ENCODE peak calls at places on chromosomes 4 and X, in seven cellular contexts. Y is astrocyte, U is retinal pigment epithelial cell, I is fibroblast of lung, Z is endothelial cell of umbilical vein, P is GM12865, N is AG04450. K is an unnamed sample.

GRCh38 chrX:23694606-23695005 is 27.3 kb downstream of the PRDX4 start:
- DNase-seq in Z (peak; percentile 42), Y (peak; percentile 19), U (peak; percentile 4), P (peak; percentile 63), N (peak; percentile 16), I (peak; percentile 62), K (peak; percentile 52)

GRCh38 chr4:176988226-176988625 is 195.5 kb upstream of the VEGFC start:
- DNase-seq in U (peak; percentile 62), P (no peak), Z (peak; percentile 92), Y (peak; percentile 92), N (peak; percentile 82), I (peak; percentile 92), K (peak; percentile 90)

GRCh38 chr4:149084128-149084527 is 641.9 kb upstream of the NR3C2 start:
- DNase-seq in U (no peak), P (no peak), Y (no peak), N (no peak), I (no peak), Z (no peak), K (no peak)

GRCh38 chr4:2689825-2690700 is 66.1 kb downstream of the TNIP2 start:
- DNase-seq in N (no peak), Z (no peak), P (peak; percentile 85), I (no peak), Y (no peak), U (peak; percentile 63), K (no peak)

GRCh38 chr4:142091085-142091513 is 454.7 kb downstream of the IL15 start:
- DNase-seq in I (peak; percentile 99), N (peak; percentile 78), Y (peak; percentile 99), Z (peak; percentile 97), U (peak; percentile 95), P (no peak), K (peak; percentile 100)

GRCh38 chrX:52363247-52363883 is 5.5 kb upstream of the XAGE2 start:
- DNase-seq in P (no peak), U (peak; percentile 4), Z (peak; percentile 20), I (peak; percentile 12), N (no peak), Y (no peak), K (no peak)

GRCh38 chr4:168362025-168362401 is 43.5 kb upstream of the DDX60 start:
- DNase-seq in N (no peak), Z (no peak), U (no peak), Y (no peak), P (no peak), I (no peak), K (no peak)

GRCh38 chrX:129748265-129748664 is 9.5 kb downstream of the XPNPEP2 start:
- DNase-seq in Y (peak; percentile 87), P (no peak), Z (no peak), N (no peak), U (no peak), I (peak; percentile 96), K (peak; percentile 93)

GRCh38 chr4:41572414-41572986 is 34.5 kb downstream of the LIMCH1 start:
- DNase-seq in P (no peak), N (no peak), Z (peak; percentile 26), I (no peak), U (no peak), Y (no peak), K (no peak)

DNA sequence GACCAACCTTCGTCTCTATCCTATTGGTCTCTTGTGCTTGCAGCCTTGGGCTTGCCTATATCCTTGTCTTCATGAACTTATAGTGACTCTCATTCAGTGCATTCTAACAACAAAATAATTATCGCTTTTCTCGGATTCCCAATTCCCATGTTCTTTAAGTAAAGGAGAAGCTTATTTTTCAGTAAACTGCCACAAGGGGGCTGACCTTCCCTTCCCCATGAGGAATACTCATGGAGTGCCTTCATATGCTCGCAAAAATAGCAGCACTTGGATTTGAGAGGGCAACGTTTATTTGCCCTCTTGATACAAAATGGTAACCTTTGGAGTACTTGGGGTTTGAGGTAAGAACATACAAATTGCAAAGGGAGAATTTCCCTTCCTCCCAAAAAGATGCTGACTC is 183.2 kb upstream of the TENT5D start:
- DNase-seq in U (no peak), Y (no peak), N (no peak), P (no peak), I (no peak), Z (no peak), K (no peak)
- TF ChIP-seq CTCF in U (no peak), Y (no peak), N (no peak), P (no peak), I (no peak), Z (no peak), K (no peak)

GRCh38 chr4:37455301-37456062 is 210.9 kb downstream of the NWD2 start:
- DNase-seq in P (no peak), Y (no peak), N (no peak), Z (no peak), U (no peak), I (no peak), K (no peak)

GRCh38 chr4:37453361-37454262 is 209.1 kb downstream of the NWD2 start:
- DNase-seq in Z (peak; percentile 39), P (peak; percentile 34), N (no peak), I (peak; percentile 17), Y (peak; percentile 8), U (no peak), K (no peak)

GRCh38 chr4:37453004-37453360 is 208.4 kb downstream of the NWD2 start:
- DNase-seq in Y (peak; percentile 63), U (peak; percentile 46), Z (peak; percentile 68), I (peak; percentile 53), N (no peak), P (peak; percentile 78), K (peak; percentile 29)

GRCh38 chr4:37451646-37452045 is 207.1 kb downstream of the NWD2 start:
- DNase-seq in U (no peak), Y (no peak), Z (no peak), I (no peak), N (no peak), P (no peak), K (no peak)

GRCh38 chr4:37454263-37454800 is 209.8 kb downstream of the NWD2 start:
- DNase-seq in Y (no peak), U (no peak), P (no peak), Z (no peak), N (no peak), I (no peak), K (no peak)
- H3K4me3 ChIP-seq in Y (peak overlapping the region; percentile 5), U (peak overlapping the region; percentile 44), P (no peak overlapping the region), Z (no peak overlapping the region), N (no peak overlapping the region), I (no peak overlapping the region), K (no peak overlapping the region)

GRCh38 chrX:13223868-13224555 is 95.8 kb downstream of the ATXN3L start:
- DNase-seq in Y (peak; percentile 92), Z (peak; percentile 91), P (no peak), N (peak; percentile 55), I (peak; percentile 81), U (peak; percentile 86), K (peak; percentile 87)
- TF ChIP-seq CTCF in Y (no peak), Z (peak; percentile 14), P (no peak), N (no peak), I (no peak), U (peak; percentile 20), K (no peak)

GRCh38 chr4:158125325-158125724 is 47.5 kb downstream of the GASK1B start:
- DNase-seq in U (no peak), Y (no peak), P (no peak), I (no peak), Z (no peak), N (no peak), K (no peak)
- H3K4me3 ChIP-seq in U (no peak overlapping the region), Y (no peak overlapping the region), P (no peak overlapping the region), I (no peak overlapping the region), Z (no peak overlapping the region), N (no peak overlapping the region), K (no peak overlapping the region)

GRCh38 chr4:69818060-69818639 is 41.8 kb downstream of the SULT1E1 start:
- DNase-seq in U (no peak), P (no peak), Z (no peak), Y (no peak), N (no peak), I (no peak), K (no peak)
- TF ChIP-seq CTCF in U (no peak), P (no peak), Z (no peak), Y (no peak), N (no peak), I (no peak), K (no peak)

GRCh38 chr4:153570228-153570973 is 104.2 kb downstream of the TMEM131L start:
- DNase-seq in P (peak; percentile 51), U (no peak), Z (no peak), I (no peak), N (no peak), Y (no peak), K (no peak)
- H3K4me3 ChIP-seq in P (no peak overlapping the region), U (no peak overlapping the region), Z (no peak overlapping the region), I (no peak overlapping the region), N (no peak overlapping the region), Y (no peak overlapping the region), K (no peak overlapping the region)

DNA sequence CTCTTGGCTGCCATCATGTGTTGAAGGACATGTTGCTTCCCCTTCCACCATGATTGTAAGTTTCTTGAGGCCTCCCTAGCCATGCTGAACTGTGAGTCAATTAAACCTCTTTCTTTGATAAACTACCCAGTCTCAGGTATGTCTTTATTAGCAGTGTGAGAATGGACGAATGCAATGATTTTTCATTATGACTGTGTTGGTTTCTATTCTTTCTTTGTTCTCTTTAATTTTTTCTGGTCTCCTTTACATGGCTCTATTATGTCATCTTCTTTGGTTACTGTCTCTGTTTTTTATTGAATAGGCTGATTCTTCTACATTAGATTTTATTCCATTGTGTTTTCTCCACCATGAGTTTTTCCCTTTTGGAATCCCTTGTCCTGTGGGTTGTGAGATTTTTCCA is 840.6 kb downstream of the TRAM1L1 start:
- DNase-seq in I (no peak), N (no peak), Z (no peak), P (no peak), U (no peak), Y (no peak), K (no peak)
- TF ChIP-seq CTCF in I (no peak), N (no peak), Z (no peak), P (no peak), U (no peak), Y (no peak), K (no peak)

DNA sequence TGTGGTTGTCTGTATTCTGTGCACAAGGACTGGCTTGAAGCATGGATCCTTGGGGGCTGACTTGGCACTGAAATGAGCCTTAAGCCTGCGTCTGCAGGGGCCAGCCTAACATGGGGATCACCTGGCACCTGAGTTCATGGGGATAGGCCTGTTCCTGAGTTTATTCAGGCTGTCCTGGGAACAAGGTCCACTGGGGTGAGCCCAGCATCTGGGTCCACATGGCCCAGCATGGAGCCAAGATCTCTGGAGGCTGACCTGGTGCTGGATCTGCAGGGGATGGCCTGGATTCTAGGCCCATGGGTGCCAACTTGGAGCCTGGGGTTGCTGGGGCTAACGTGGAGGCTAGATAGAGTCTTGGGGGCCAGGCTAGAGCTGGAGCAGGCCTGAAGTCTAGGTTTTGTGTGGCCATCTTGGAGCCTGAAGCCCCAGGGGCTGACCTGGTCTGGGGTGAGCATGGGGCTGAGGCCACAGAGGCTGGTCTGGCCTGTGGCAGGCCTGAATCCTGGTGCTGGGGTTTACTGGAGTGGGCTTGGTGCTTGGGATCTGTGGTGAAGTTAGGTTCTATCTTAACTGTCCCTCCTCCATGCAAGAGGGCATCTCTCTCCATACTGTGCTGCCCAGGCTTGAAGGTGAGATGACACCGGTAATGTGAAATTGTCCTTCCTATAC is 652 bp upstream of the KLKB1 start:
- DNase-seq in P (no peak), I (no peak), Z (no peak), Y (no peak), N (no peak), U (no peak), K (no peak)
- H3K4me3 ChIP-seq in P (no peak overlapping the region), I (no peak overlapping the region), Z (no peak overlapping the region), Y (no peak overlapping the region), N (no peak overlapping the region), U (no peak overlapping the region), K (no peak overlapping the region)

K was measured in AG10803.